ENCODE peak calls at places on chromosomes 12 and 14, in five cellular contexts. One of them, this sample, is unnamed.

GRCh38 chr14:74549588-74549987 is 56.0 kb downstream of the ISCA2 start:
- DNase-seq in progenitor cell of endocrine pancreas: no peak
- DNase-seq in HFFc6: no peak
- DNase-seq in psoas muscle: no peak
- DNase-seq in hepatocyte: no peak
- DNase-seq in this sample: peak; percentile 42

GRCh38 chr14:84785997-84786396 is 743.9 kb upstream of the FLRT2 start:
- DNase-seq in progenitor cell of endocrine pancreas: no peak
- DNase-seq in HFFc6: no peak
- DNase-seq in psoas muscle: no peak
- DNase-seq in hepatocyte: no peak
- DNase-seq in this sample: no peak

GRCh38 chr14:69073925-69074324 is 79.0 kb downstream of the DCAF5 start:
- DNase-seq in progenitor cell of endocrine pancreas: no peak
- DNase-seq in HFFc6: no peak
- DNase-seq in psoas muscle: no peak
- DNase-seq in hepatocyte: no peak
- DNase-seq in this sample: no peak

GRCh38 chr12:8065991-8066594 is at the start of gene C3AR1:
- DNase-seq in progenitor cell of endocrine pancreas: no peak
- DNase-seq in HFFc6: peak; percentile 69
- DNase-seq in psoas muscle: no peak
- DNase-seq in hepatocyte: peak; percentile 28
- DNase-seq in this sample: no peak

GRCh38 chr12:9943244-9943643 is 11.1 kb upstream of the CLEC2A start:
- DNase-seq in progenitor cell of endocrine pancreas: no peak
- DNase-seq in HFFc6: no peak
- DNase-seq in psoas muscle: no peak
- DNase-seq in hepatocyte: no peak
- DNase-seq in this sample: no peak

GRCh38 chr12:93990832-93991748 is 157.3 kb upstream of the PLXNC1 start:
- DNase-seq in progenitor cell of endocrine pancreas: no peak
- DNase-seq in HFFc6: peak; percentile 55
- DNase-seq in psoas muscle: peak; percentile 50
- DNase-seq in hepatocyte: peak; percentile 66
- DNase-seq in this sample: no peak

GRCh38 chr12:96392397-96392796 is 7.8 kb downstream of the CDK17 start:
- DNase-seq in progenitor cell of endocrine pancreas: no peak
- DNase-seq in HFFc6: no peak
- DNase-seq in psoas muscle: no peak
- DNase-seq in hepatocyte: no peak
- DNase-seq in this sample: no peak

GRCh38 chr12:109587921-109588320 is 14.3 kb downstream of the MVK start:
- DNase-seq in progenitor cell of endocrine pancreas: no peak
- DNase-seq in HFFc6: no peak
- DNase-seq in psoas muscle: no peak
- DNase-seq in hepatocyte: no peak
- DNase-seq in this sample: no peak

GRCh38 chr12:112714166-112714565 is 77.4 kb upstream of the RPH3A start:
- DNase-seq in progenitor cell of endocrine pancreas: no peak
- DNase-seq in HFFc6: no peak
- DNase-seq in psoas muscle: no peak
- DNase-seq in hepatocyte: no peak
- DNase-seq in this sample: no peak

GRCh38 chr14:77275041-77275854 is 4.2 kb upstream of the NGB start:
- DNase-seq in progenitor cell of endocrine pancreas: no peak
- DNase-seq in HFFc6: no peak
- DNase-seq in psoas muscle: no peak
- DNase-seq in hepatocyte: no peak
- DNase-seq in this sample: no peak

GRCh38 chr12:97177482-97177881 is 270.4 kb downstream of the NEDD1 start:
- DNase-seq in progenitor cell of endocrine pancreas: no peak
- DNase-seq in HFFc6: peak; percentile 4
- DNase-seq in psoas muscle: no peak
- DNase-seq in hepatocyte: no peak
- DNase-seq in this sample: no peak

GRCh38 chr12:19688489-19688888 is 249.2 kb downstream of the AEBP2 start:
- DNase-seq in progenitor cell of endocrine pancreas: no peak
- DNase-seq in HFFc6: no peak
- DNase-seq in psoas muscle: no peak
- DNase-seq in hepatocyte: no peak
- DNase-seq in this sample: no peak

GRCh38 chr12:124152733-124153132 is 142.2 kb upstream of the RFLNA start:
- DNase-seq in progenitor cell of endocrine pancreas: no peak
- DNase-seq in HFFc6: no peak
- DNase-seq in psoas muscle: peak; percentile 17
- DNase-seq in hepatocyte: no peak
- DNase-seq in this sample: no peak

GRCh38 chr14:75088566-75089373 is 19.3 kb downstream of the ZC2HC1C start:
- DNase-seq in progenitor cell of endocrine pancreas: peak; percentile 37
- DNase-seq in HFFc6: peak; percentile 52
- DNase-seq in psoas muscle: no peak
- DNase-seq in hepatocyte: peak; percentile 86
- DNase-seq in this sample: peak; percentile 64

GRCh38 chr12:71130670-71131069 is 27.1 kb downstream of the TSPAN8 start:
- DNase-seq in progenitor cell of endocrine pancreas: no peak
- DNase-seq in HFFc6: no peak
- DNase-seq in psoas muscle: no peak
- DNase-seq in hepatocyte: no peak
- DNase-seq in this sample: no peak

GRCh38 chr14:61080591-61081010 is 99.6 kb downstream of the SLC38A6 start:
- DNase-seq in progenitor cell of endocrine pancreas: no peak
- DNase-seq in HFFc6: peak; percentile 82
- DNase-seq in psoas muscle: no peak
- DNase-seq in hepatocyte: peak; percentile 46
- DNase-seq in this sample: no peak

GRCh38 chr12:94873368-94874085 is 130.0 kb downstream of the NDUFA12 start:
- DNase-seq in progenitor cell of endocrine pancreas: no peak
- DNase-seq in HFFc6: no peak
- DNase-seq in psoas muscle: peak; percentile 27
- DNase-seq in hepatocyte: peak; percentile 64
- DNase-seq in this sample: peak; percentile 46

GRCh38 chr12:132517740-132518100 is 27.8 kb downstream of the FBRSL1 start:
- DNase-seq in progenitor cell of endocrine pancreas: no peak
- DNase-seq in HFFc6: no peak
- DNase-seq in psoas muscle: no peak
- DNase-seq in hepatocyte: no peak
- DNase-seq in this sample: no peak
- TF ChIP-seq CTCF in progenitor cell of endocrine pancreas: no peak
- TF ChIP-seq CTCF in HFFc6: no peak
- TF ChIP-seq CTCF in psoas muscle: no peak
- TF ChIP-seq CTCF in hepatocyte: no peak
- TF ChIP-seq CTCF in this sample: no peak

GRCh38 chr12:74033531-74033930 is 504.1 kb upstream of the ATXN7L3B start:
- DNase-seq in progenitor cell of endocrine pancreas: no peak
- DNase-seq in HFFc6: no peak
- DNase-seq in psoas muscle: no peak
- DNase-seq in hepatocyte: no peak
- DNase-seq in this sample: no peak
- TF ChIP-seq CTCF in progenitor cell of endocrine pancreas: no peak
- TF ChIP-seq CTCF in HFFc6: no peak
- TF ChIP-seq CTCF in psoas muscle: no peak
- TF ChIP-seq CTCF in hepatocyte: no peak
- TF ChIP-seq CTCF in this sample: no peak

GRCh38 chr12:102883204-102883799 is 33.7 kb downstream of the PAH start:
- DNase-seq in progenitor cell of endocrine pancreas: peak; percentile 66
- DNase-seq in HFFc6: peak; percentile 42
- DNase-seq in psoas muscle: peak; percentile 38
- DNase-seq in hepatocyte: peak; percentile 80
- DNase-seq in this sample: peak; percentile 83

GRCh38 chr12:102876883-102877282 is 40.2 kb downstream of the PAH start:
- DNase-seq in progenitor cell of endocrine pancreas: no peak
- DNase-seq in HFFc6: no peak
- DNase-seq in psoas muscle: no peak
- DNase-seq in hepatocyte: no peak
- DNase-seq in this sample: no peak

GRCh38 chr12:102874819-102875218 is 42.2 kb downstream of the PAH start:
- DNase-seq in progenitor cell of endocrine pancreas: no peak
- DNase-seq in HFFc6: no peak
- DNase-seq in psoas muscle: peak; percentile 29
- DNase-seq in hepatocyte: no peak
- DNase-seq in this sample: no peak

GRCh38 chr12:102880783-102881182 is 36.3 kb downstream of the PAH start:
- DNase-seq in progenitor cell of endocrine pancreas: no peak
- DNase-seq in HFFc6: no peak
- DNase-seq in psoas muscle: no peak
- DNase-seq in hepatocyte: no peak
- DNase-seq in this sample: no peak

DNA sequence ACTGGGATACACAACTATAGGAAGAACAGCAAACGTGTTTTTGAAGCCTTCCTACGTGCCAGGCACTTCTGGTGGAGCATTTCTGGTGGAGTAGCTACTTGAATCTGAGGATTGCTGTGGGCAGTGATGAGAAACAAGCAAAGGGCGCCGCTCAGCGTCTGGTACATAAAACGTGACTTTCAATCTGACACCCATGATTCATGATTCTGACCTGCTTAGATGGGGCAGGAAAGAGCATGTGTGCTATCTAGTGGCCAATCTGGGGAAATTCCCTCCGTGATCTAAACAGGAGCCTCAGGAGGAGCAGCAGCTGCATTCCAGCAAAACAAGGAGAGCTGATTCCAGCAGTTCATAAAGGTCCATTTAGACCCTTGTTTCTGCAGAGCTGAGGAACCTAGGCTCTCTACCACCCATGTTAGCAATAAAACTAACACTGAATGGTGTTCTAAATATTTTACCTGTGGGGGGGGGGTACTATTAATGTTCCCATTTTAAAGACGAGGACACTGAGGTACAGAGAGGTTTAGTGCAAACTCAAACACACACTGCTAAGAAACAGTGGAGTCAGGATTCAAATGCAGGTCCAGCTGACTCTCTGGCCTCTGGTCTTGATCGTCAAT is 37.8 kb downstream of the PAH start:
- DNase-seq in progenitor cell of endocrine pancreas: no peak
- DNase-seq in HFFc6: peak; percentile 79
- DNase-seq in psoas muscle: peak; percentile 22
- DNase-seq in hepatocyte: peak; percentile 82
- DNase-seq in this sample: peak; percentile 65
- TF ChIP-seq CTCF in progenitor cell of endocrine pancreas: peak; percentile 37
- TF ChIP-seq CTCF in HFFc6: peak; percentile 73
- TF ChIP-seq CTCF in psoas muscle: peak; percentile 14
- TF ChIP-seq CTCF in hepatocyte: peak; percentile 63
- TF ChIP-seq CTCF in this sample: peak; percentile 60

GRCh38 chr14:104982548-104983230 is 2.9 kb upstream of the CLBA1 start:
- DNase-seq in progenitor cell of endocrine pancreas: no peak
- DNase-seq in HFFc6: no peak
- DNase-seq in psoas muscle: no peak
- DNase-seq in hepatocyte: peak; percentile 4
- DNase-seq in this sample: no peak

GRCh38 chr14:104984056-104984894 is 1.3 kb upstream of the CLBA1 start:
- DNase-seq in progenitor cell of endocrine pancreas: no peak
- DNase-seq in HFFc6: no peak
- DNase-seq in psoas muscle: no peak
- DNase-seq in hepatocyte: peak; percentile 3
- DNase-seq in this sample: no peak

GRCh38 chr14:104983231-104983721 is 2.3 kb upstream of the CLBA1 start:
- DNase-seq in progenitor cell of endocrine pancreas: no peak
- DNase-seq in HFFc6: no peak
- DNase-seq in psoas muscle: no peak
- DNase-seq in hepatocyte: peak; percentile 4
- DNase-seq in this sample: no peak

GRCh38 chr14:104986487-104987164 is 1.0 kb downstream of the CLBA1 start:
- DNase-seq in progenitor cell of endocrine pancreas: no peak
- DNase-seq in HFFc6: no peak
- DNase-seq in psoas muscle: no peak
- DNase-seq in hepatocyte: no peak
- DNase-seq in this sample: no peak

GRCh38 chr14:104985675-104986486 is at the start of gene CLBA1:
- DNase-seq in progenitor cell of endocrine pancreas: peak; percentile 78
- DNase-seq in HFFc6: peak; percentile 80
- DNase-seq in psoas muscle: peak; percentile 91
- DNase-seq in hepatocyte: peak; percentile 97
- DNase-seq in this sample: peak; percentile 90
- TF ChIP-seq CTCF in progenitor cell of endocrine pancreas: no peak
- TF ChIP-seq CTCF in HFFc6: no peak
- TF ChIP-seq CTCF in psoas muscle: no peak
- TF ChIP-seq CTCF in hepatocyte: no peak
- TF ChIP-seq CTCF in this sample: no peak

GRCh38 chr14:101184562-101184961 is 281.0 kb upstream of the RTL1 start:
- DNase-seq in progenitor cell of endocrine pancreas: no peak
- DNase-seq in HFFc6: no peak
- DNase-seq in psoas muscle: no peak
- DNase-seq in hepatocyte: no peak
- DNase-seq in this sample: no peak

GRCh38 chr14:101182476-101182875 is 279.0 kb upstream of the RTL1 start:
- DNase-seq in progenitor cell of endocrine pancreas: no peak
- DNase-seq in HFFc6: no peak
- DNase-seq in psoas muscle: no peak
- DNase-seq in hepatocyte: no peak
- DNase-seq in this sample: no peak

GRCh38 chr14:101185081-101185835 is 281.7 kb upstream of the RTL1 start:
- DNase-seq in progenitor cell of endocrine pancreas: no peak
- DNase-seq in HFFc6: no peak
- DNase-seq in psoas muscle: no peak
- DNase-seq in hepatocyte: no peak
- DNase-seq in this sample: no peak

GRCh38 chr14:101184104-101184455 is 280.6 kb upstream of the RTL1 start:
- DNase-seq in progenitor cell of endocrine pancreas: no peak
- DNase-seq in HFFc6: no peak
- DNase-seq in psoas muscle: no peak
- DNase-seq in hepatocyte: no peak
- DNase-seq in this sample: no peak

DNA sequence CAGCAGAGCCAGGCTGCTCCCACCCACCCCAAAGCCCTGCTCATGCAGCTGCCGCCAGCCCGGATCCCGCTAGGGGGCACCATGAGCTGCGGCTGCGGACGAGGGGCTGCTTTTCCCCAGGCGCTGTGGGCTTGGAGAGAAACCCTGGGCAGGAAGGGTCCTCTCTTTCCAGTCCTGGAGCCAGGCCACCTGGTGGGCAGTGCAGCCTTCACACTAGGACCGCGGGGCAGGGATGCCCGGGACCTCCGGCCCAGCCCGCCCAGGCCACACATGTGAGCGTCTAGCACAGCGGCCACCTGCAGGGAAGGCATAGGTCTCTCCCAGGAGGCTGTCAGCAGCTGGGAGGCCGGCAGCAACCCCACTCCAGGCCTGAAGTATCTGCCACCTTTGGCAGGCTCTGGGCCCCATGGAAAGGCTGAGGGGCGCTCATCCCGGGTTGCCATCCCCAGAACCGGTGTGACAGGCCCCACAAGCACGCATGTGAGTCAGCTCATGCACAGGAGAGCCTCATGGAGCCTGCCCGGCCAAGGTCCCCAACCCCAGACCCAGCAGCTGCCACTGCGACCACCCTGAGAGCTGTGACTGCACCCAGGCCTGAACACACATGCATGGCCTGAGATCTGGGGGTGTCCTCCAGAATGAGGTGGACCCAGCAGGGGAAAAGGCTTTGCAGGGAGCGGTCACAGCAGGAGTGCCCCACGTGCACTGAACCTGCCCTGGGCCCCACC is 280.0 kb upstream of the RTL1 start:
- DNase-seq in progenitor cell of endocrine pancreas: peak; percentile 84
- DNase-seq in HFFc6: no peak
- DNase-seq in psoas muscle: no peak
- DNase-seq in hepatocyte: peak; percentile 83
- DNase-seq in this sample: peak; percentile 22
- TF ChIP-seq CTCF in progenitor cell of endocrine pancreas: peak; percentile 77
- TF ChIP-seq CTCF in HFFc6: no peak
- TF ChIP-seq CTCF in psoas muscle: no peak
- TF ChIP-seq CTCF in hepatocyte: peak; percentile 79
- TF ChIP-seq CTCF in this sample: no peak

GRCh38 chr12:90163975-90164374 is 455.3 kb upstream of the ATP2B1 start:
- DNase-seq in progenitor cell of endocrine pancreas: no peak
- DNase-seq in HFFc6: no peak
- DNase-seq in psoas muscle: no peak
- DNase-seq in hepatocyte: no peak
- DNase-seq in this sample: no peak
- TF ChIP-seq CTCF in progenitor cell of endocrine pancreas: no peak
- TF ChIP-seq CTCF in HFFc6: peak; percentile 57
- TF ChIP-seq CTCF in psoas muscle: no peak
- TF ChIP-seq CTCF in hepatocyte: no peak
- TF ChIP-seq CTCF in this sample: no peak

This sample was measured in Calu3.